ENCODE peak calls at places on chromosomes 5 and 9, in seven cellular contexts. One of them, this sample, is unnamed. For H3K4me1 and H3K27me3, the result is how much of the 10 kb centered on the place peaks cover.

GRCh38 chr5:89686081-89686765 is 723.3 kb downstream of the CETN3 start:
- DNase-seq in endothelial cell of umbilical vein: no peak
- DNase-seq in left ventricle myocardium inferior: no peak
- DNase-seq in Panc1: no peak
- DNase-seq in IMR-90: no peak
- DNase-seq in PC-9: no peak
- DNase-seq in BE2C: no peak
- DNase-seq in this sample: no peak

GRCh38 chr9:19720374-19720773 is 68.5 kb downstream of the SLC24A2 start:
- DNase-seq in endothelial cell of umbilical vein: peak
- DNase-seq in left ventricle myocardium inferior: no peak
- DNase-seq in Panc1: no peak
- DNase-seq in IMR-90: peak
- DNase-seq in PC-9: no peak
- DNase-seq in BE2C: no peak
- DNase-seq in this sample: no peak

GRCh38 chr5:61969347-61969746 is 336.7 kb upstream of the KIF2A start:
- DNase-seq in endothelial cell of umbilical vein: no peak
- DNase-seq in left ventricle myocardium inferior: no peak
- DNase-seq in Panc1: no peak
- DNase-seq in IMR-90: no peak
- DNase-seq in PC-9: no peak
- DNase-seq in BE2C: no peak
- DNase-seq in this sample: no peak

GRCh38 chr5:142360051-142360498 is 35.3 kb upstream of the SPRY4 start:
- DNase-seq in endothelial cell of umbilical vein: no peak
- DNase-seq in left ventricle myocardium inferior: no peak
- DNase-seq in Panc1: no peak
- DNase-seq in IMR-90: no peak
- DNase-seq in PC-9: no peak
- DNase-seq in BE2C: no peak
- DNase-seq in this sample: no peak

GRCh38 chr5:117680421-117680820 is 1105.8 kb upstream of the SEMA6A start:
- DNase-seq in endothelial cell of umbilical vein: no peak
- DNase-seq in left ventricle myocardium inferior: no peak
- DNase-seq in Panc1: no peak
- DNase-seq in IMR-90: peak
- DNase-seq in PC-9: no peak
- DNase-seq in BE2C: no peak
- DNase-seq in this sample: no peak

GRCh38 chr9:89541798-89542197 is 43.9 kb upstream of the SEMA4D start:
- DNase-seq in endothelial cell of umbilical vein: no peak
- DNase-seq in left ventricle myocardium inferior: no peak
- DNase-seq in Panc1: no peak
- DNase-seq in IMR-90: no peak
- DNase-seq in PC-9: no peak
- DNase-seq in BE2C: peak
- DNase-seq in this sample: no peak

GRCh38 chr9:114738581-114739316 is 56.8 kb upstream of the TEX48 start:
- DNase-seq in endothelial cell of umbilical vein: peak
- DNase-seq in left ventricle myocardium inferior: peak
- DNase-seq in Panc1: peak
- DNase-seq in IMR-90: peak
- DNase-seq in PC-9: peak
- DNase-seq in BE2C: peak
- DNase-seq in this sample: peak

GRCh38 chr5:140148508-140148907 is 22.8 kb downstream of the IGIP start:
- DNase-seq in endothelial cell of umbilical vein: no peak
- DNase-seq in left ventricle myocardium inferior: no peak
- DNase-seq in Panc1: no peak
- DNase-seq in IMR-90: no peak
- DNase-seq in PC-9: no peak
- DNase-seq in BE2C: peak
- DNase-seq in this sample: no peak

GRCh38 chr9:137046094-137046787 is at the start of gene NPDC1:
- DNase-seq in endothelial cell of umbilical vein: peak
- DNase-seq in left ventricle myocardium inferior: peak
- DNase-seq in Panc1: no peak
- DNase-seq in IMR-90: peak
- DNase-seq in PC-9: peak
- DNase-seq in BE2C: peak
- DNase-seq in this sample: peak

GRCh38 chr9:98248737-98249474 is 6.5 kb downstream of the TBC1D2 start:
- DNase-seq in endothelial cell of umbilical vein: peak
- DNase-seq in left ventricle myocardium inferior: peak
- DNase-seq in Panc1: no peak
- DNase-seq in IMR-90: peak
- DNase-seq in PC-9: peak
- DNase-seq in BE2C: no peak
- DNase-seq in this sample: peak

GRCh38 chr5:56816546-56817081 is 1.3 kb downstream of the MAP3K1 start:
- DNase-seq in endothelial cell of umbilical vein: peak
- DNase-seq in left ventricle myocardium inferior: peak
- DNase-seq in Panc1: no peak
- DNase-seq in IMR-90: peak
- DNase-seq in PC-9: peak
- DNase-seq in BE2C: peak
- DNase-seq in this sample: peak

GRCh38 chr5:125295405-125295872 is 549.0 kb upstream of the ZNF608 start:
- DNase-seq in endothelial cell of umbilical vein: peak
- DNase-seq in left ventricle myocardium inferior: no peak
- DNase-seq in Panc1: no peak
- DNase-seq in IMR-90: peak
- DNase-seq in PC-9: no peak
- DNase-seq in BE2C: no peak
- DNase-seq in this sample: peak

GRCh38 chr9:87725356-87725899 is 491 bp upstream of the CTSL start:
- DNase-seq in endothelial cell of umbilical vein: no peak
- DNase-seq in left ventricle myocardium inferior: peak
- DNase-seq in Panc1: no peak
- DNase-seq in IMR-90: peak
- DNase-seq in PC-9: no peak
- DNase-seq in BE2C: no peak
- DNase-seq in this sample: no peak

GRCh38 chr9:15304620-15305019 is 2.4 kb downstream of the TTC39B start:
- DNase-seq in endothelial cell of umbilical vein: no peak
- DNase-seq in left ventricle myocardium inferior: no peak
- DNase-seq in Panc1: no peak
- DNase-seq in IMR-90: no peak
- DNase-seq in PC-9: no peak
- DNase-seq in BE2C: no peak
- DNase-seq in this sample: no peak

DNA sequence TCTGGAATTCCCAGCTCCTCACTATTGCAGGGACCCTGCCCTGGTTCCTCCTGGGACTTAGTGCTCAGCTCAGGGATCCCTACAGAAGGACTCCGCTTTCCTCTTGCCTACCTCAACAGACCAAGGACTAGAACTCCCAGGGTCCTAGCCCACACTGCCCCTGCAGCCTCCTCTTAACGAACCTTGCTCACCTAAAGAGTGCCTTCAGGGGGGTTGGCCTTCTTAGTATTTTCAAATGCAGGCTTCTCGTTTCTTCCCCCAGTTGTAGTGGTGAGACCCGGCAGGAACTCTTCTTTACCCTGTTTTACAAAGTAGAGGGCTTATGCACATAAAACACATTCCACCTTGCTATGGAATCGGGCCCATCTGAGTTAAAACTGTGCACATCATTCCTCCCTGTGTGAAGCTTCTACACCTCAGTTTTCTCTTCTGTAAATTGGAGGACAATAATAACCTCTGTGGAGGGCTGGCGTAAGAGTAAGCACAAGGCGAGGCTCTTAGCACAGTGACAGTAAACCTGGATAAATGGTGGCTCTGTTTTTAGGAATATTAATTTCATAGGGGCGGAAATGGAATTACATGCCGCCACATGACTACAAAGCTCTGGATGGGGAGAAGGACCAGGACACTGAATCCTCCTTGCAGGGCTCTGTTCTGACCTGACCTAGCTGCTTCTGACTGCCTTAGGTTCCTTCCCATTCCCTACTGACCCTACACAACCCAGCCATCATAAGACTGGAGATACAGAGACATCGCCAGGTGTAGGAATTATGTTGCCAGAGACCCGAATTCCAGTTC is 3.8 kb upstream of the HAND1 start:
- DNase-seq in endothelial cell of umbilical vein: no peak
- DNase-seq in left ventricle myocardium inferior: no peak
- DNase-seq in Panc1: no peak
- DNase-seq in IMR-90: no peak
- DNase-seq in PC-9: no peak
- DNase-seq in BE2C: no peak
- DNase-seq in this sample: no peak
- H3K4me1 ChIP-seq in endothelial cell of umbilical vein: under half
- H3K4me1 ChIP-seq in left ventricle myocardium inferior: half or more
- H3K4me1 ChIP-seq in Panc1: under half
- H3K4me1 ChIP-seq in IMR-90: under half
- H3K4me1 ChIP-seq in PC-9: under half
- H3K4me1 ChIP-seq in BE2C: under half
- H3K4me1 ChIP-seq in this sample: under half

DNA sequence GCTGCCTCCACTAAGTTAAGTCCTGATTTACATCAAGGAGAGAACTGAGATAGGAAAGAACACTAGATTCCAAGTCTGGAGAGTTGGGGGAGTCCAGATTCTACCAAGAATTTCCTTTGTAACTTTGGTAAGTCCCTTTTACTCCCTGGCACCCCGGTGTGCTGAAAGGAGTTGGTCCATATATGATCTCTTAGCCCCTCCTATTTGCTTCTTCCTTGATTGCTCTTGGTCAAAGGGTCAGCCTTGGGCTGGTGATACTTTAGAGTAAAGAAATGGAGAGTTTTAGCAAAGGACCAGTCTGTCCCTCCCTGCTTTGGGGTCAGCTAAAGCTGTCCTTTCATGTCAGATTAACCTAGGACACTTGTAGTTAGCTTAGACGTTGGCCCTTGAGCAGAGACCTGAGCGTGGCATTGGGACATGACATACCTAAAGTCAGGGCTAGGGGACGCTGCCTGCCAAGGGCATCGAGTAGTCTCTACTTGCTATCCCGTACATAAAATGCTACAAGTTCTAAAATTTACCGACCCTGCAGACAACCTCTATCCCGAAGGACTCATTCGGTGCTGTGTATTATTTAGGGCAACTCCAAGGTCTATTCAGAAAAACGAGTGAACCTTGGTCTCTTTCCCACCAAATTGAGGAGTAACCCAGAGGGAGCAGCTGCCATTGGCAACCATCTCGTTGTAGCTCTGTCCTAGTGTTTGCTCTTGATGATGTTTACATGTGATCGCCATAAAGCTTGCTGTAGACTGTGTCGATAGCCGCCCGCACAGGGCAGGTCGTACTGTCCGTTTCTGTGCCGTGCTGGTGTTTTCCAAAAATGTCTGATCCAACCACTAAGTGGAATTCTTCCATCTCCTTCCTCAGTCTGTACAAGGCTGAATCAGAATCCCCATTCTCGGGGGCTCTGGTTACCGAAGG is 94.3 kb downstream of the PDE6A start:
- DNase-seq in endothelial cell of umbilical vein: no peak
- DNase-seq in left ventricle myocardium inferior: no peak
- DNase-seq in Panc1: no peak
- DNase-seq in IMR-90: no peak
- DNase-seq in PC-9: no peak
- DNase-seq in BE2C: no peak
- DNase-seq in this sample: no peak
- H3K27me3 ChIP-seq in endothelial cell of umbilical vein: under half
- H3K27me3 ChIP-seq in left ventricle myocardium inferior: under half
- H3K27me3 ChIP-seq in Panc1: under half
- H3K27me3 ChIP-seq in IMR-90: under half
- H3K27me3 ChIP-seq in PC-9: under half
- H3K27me3 ChIP-seq in BE2C: under half
- H3K27me3 ChIP-seq in this sample: under half

GRCh38 chr9:70256123-70256551 is 2.6 kb upstream of the SMC5 start:
- DNase-seq in endothelial cell of umbilical vein: peak
- DNase-seq in left ventricle myocardium inferior: no peak
- DNase-seq in Panc1: no peak
- DNase-seq in IMR-90: peak
- DNase-seq in PC-9: peak
- DNase-seq in BE2C: no peak
- DNase-seq in this sample: peak
- H3K4me3 ChIP-seq in endothelial cell of umbilical vein: no peak
- H3K4me3 ChIP-seq in left ventricle myocardium inferior: peak
- H3K4me3 ChIP-seq in Panc1: peak
- H3K4me3 ChIP-seq in IMR-90: peak
- H3K4me3 ChIP-seq in PC-9: peak
- H3K4me3 ChIP-seq in BE2C: no peak
- H3K4me3 ChIP-seq in this sample: no peak

DNA sequence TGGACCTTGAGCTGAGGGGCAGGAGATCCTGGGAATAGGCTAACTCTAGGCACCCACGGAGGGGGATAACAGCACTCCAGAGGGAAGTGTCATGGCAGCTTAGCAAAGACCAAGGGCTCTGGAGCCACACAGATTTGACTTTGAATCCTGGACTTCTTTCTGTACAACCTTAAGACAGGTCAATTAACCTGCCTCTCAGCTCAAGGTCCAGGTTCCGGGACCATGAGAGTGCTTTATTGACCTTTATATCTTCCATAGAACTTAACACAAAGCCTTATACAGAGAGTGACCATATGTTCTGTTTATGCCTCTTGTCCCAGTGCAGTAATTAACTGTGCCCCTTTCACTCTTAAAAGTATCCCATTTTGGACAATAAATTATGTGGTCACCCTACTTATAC is 90.5 kb upstream of the LRRTM2 start:
- DNase-seq in endothelial cell of umbilical vein: no peak
- DNase-seq in left ventricle myocardium inferior: no peak
- DNase-seq in Panc1: no peak
- DNase-seq in IMR-90: no peak
- DNase-seq in PC-9: no peak
- DNase-seq in BE2C: no peak
- DNase-seq in this sample: no peak
- H3K4me1 ChIP-seq in endothelial cell of umbilical vein: under half
- H3K4me1 ChIP-seq in left ventricle myocardium inferior: half or more
- H3K4me1 ChIP-seq in Panc1: under half
- H3K4me1 ChIP-seq in IMR-90: under half
- H3K4me1 ChIP-seq in PC-9: under half
- H3K4me1 ChIP-seq in BE2C: under half
- H3K4me1 ChIP-seq in this sample: under half

GRCh38 chr5:76443399-76443798 is 40.3 kb downstream of the IQGAP2 start:
- DNase-seq in endothelial cell of umbilical vein: no peak
- DNase-seq in left ventricle myocardium inferior: no peak
- DNase-seq in Panc1: no peak
- DNase-seq in IMR-90: no peak
- DNase-seq in PC-9: no peak
- DNase-seq in BE2C: no peak
- DNase-seq in this sample: no peak

GRCh38 chr5:76439201-76439600 is 36.1 kb downstream of the IQGAP2 start:
- DNase-seq in endothelial cell of umbilical vein: no peak
- DNase-seq in left ventricle myocardium inferior: no peak
- DNase-seq in Panc1: no peak
- DNase-seq in IMR-90: no peak
- DNase-seq in PC-9: no peak
- DNase-seq in BE2C: no peak
- DNase-seq in this sample: no peak

GRCh38 chr5:76441101-76441500 is 38.0 kb downstream of the IQGAP2 start:
- DNase-seq in endothelial cell of umbilical vein: no peak
- DNase-seq in left ventricle myocardium inferior: no peak
- DNase-seq in Panc1: no peak
- DNase-seq in IMR-90: no peak
- DNase-seq in PC-9: no peak
- DNase-seq in BE2C: no peak
- DNase-seq in this sample: no peak

GRCh38 chr5:76439929-76440328 is 36.8 kb downstream of the IQGAP2 start:
- DNase-seq in endothelial cell of umbilical vein: no peak
- DNase-seq in left ventricle myocardium inferior: no peak
- DNase-seq in Panc1: no peak
- DNase-seq in IMR-90: no peak
- DNase-seq in PC-9: no peak
- DNase-seq in BE2C: no peak
- DNase-seq in this sample: no peak

GRCh38 chr5:76441890-76442673 is 39.0 kb downstream of the IQGAP2 start:
- DNase-seq in endothelial cell of umbilical vein: no peak
- DNase-seq in left ventricle myocardium inferior: no peak
- DNase-seq in Panc1: no peak
- DNase-seq in IMR-90: no peak
- DNase-seq in PC-9: no peak
- DNase-seq in BE2C: no peak
- DNase-seq in this sample: no peak
- H3K27me3 ChIP-seq in endothelial cell of umbilical vein: under half
- H3K27me3 ChIP-seq in left ventricle myocardium inferior: under half
- H3K27me3 ChIP-seq in Panc1: under half
- H3K27me3 ChIP-seq in IMR-90: under half
- H3K27me3 ChIP-seq in PC-9: under half
- H3K27me3 ChIP-seq in BE2C: under half
- H3K27me3 ChIP-seq in this sample: under half

This sample was measured in SJSA1.